ENCODE peak calls at places on chromosomes 5 and 9, in ten cellular contexts. One of them, this sample, is unnamed.

GRCh38 chr9:126002476-126003350 is 255.5 kb downstream of the PBX3 start:
- DNase-seq in right cardiac atrium: no peak
- DNase-seq in mesenchymal stem cell: no peak
- DNase-seq in lower lobe of right lung: no peak
- DNase-seq in effector memory CD4-positive, alpha-beta T cell: no peak
- DNase-seq in aorta: peak
- DNase-seq in PC-3: no peak
- DNase-seq in neural progenitor cell: no peak
- DNase-seq in AG04449: no peak
- DNase-seq in HAP-1: no peak
- DNase-seq in this sample: no peak

GRCh38 chr5:150778517-150779396 is at the start of gene SMIM3:
- DNase-seq in right cardiac atrium: peak
- DNase-seq in mesenchymal stem cell: peak
- DNase-seq in lower lobe of right lung: peak
- DNase-seq in effector memory CD4-positive, alpha-beta T cell: peak
- DNase-seq in aorta: peak
- DNase-seq in PC-3: peak
- DNase-seq in neural progenitor cell: peak
- DNase-seq in AG04449: no peak
- DNase-seq in HAP-1: peak
- DNase-seq in this sample: peak

GRCh38 chr5:53779541-53779981 is 219.1 kb downstream of the NDUFS4 start:
- DNase-seq in right cardiac atrium: peak
- DNase-seq in mesenchymal stem cell: peak
- DNase-seq in lower lobe of right lung: no peak
- DNase-seq in effector memory CD4-positive, alpha-beta T cell: no peak
- DNase-seq in aorta: no peak
- DNase-seq in PC-3: peak
- DNase-seq in neural progenitor cell: peak
- DNase-seq in AG04449: no peak
- DNase-seq in HAP-1: no peak
- DNase-seq in this sample: peak

GRCh38 chr5:98349251-98349989 is 424.0 kb upstream of the RGMB start:
- DNase-seq in right cardiac atrium: no peak
- DNase-seq in mesenchymal stem cell: peak
- DNase-seq in lower lobe of right lung: no peak
- DNase-seq in effector memory CD4-positive, alpha-beta T cell: no peak
- DNase-seq in aorta: no peak
- DNase-seq in PC-3: peak
- DNase-seq in neural progenitor cell: peak
- DNase-seq in AG04449: peak
- DNase-seq in HAP-1: no peak
- DNase-seq in this sample: peak

GRCh38 chr9:36141288-36141687 is 4.8 kb downstream of the GLIPR2 start:
- DNase-seq in right cardiac atrium: no peak
- DNase-seq in mesenchymal stem cell: peak
- DNase-seq in lower lobe of right lung: no peak
- DNase-seq in effector memory CD4-positive, alpha-beta T cell: no peak
- DNase-seq in aorta: no peak
- DNase-seq in PC-3: peak
- DNase-seq in neural progenitor cell: peak
- DNase-seq in AG04449: no peak
- DNase-seq in HAP-1: no peak
- DNase-seq in this sample: no peak

GRCh38 chr9:18907927-18908625 is 124.9 kb downstream of the SAXO1 start:
- DNase-seq in right cardiac atrium: no peak
- DNase-seq in mesenchymal stem cell: no peak
- DNase-seq in lower lobe of right lung: no peak
- DNase-seq in effector memory CD4-positive, alpha-beta T cell: no peak
- DNase-seq in aorta: no peak
- DNase-seq in PC-3: no peak
- DNase-seq in neural progenitor cell: no peak
- DNase-seq in AG04449: no peak
- DNase-seq in HAP-1: no peak
- DNase-seq in this sample: no peak

GRCh38 chr5:120806132-120806531 is 342.0 kb downstream of the PRR16 start:
- DNase-seq in right cardiac atrium: no peak
- DNase-seq in mesenchymal stem cell: peak
- DNase-seq in lower lobe of right lung: no peak
- DNase-seq in effector memory CD4-positive, alpha-beta T cell: no peak
- DNase-seq in aorta: no peak
- DNase-seq in PC-3: no peak
- DNase-seq in neural progenitor cell: no peak
- DNase-seq in AG04449: no peak
- DNase-seq in HAP-1: no peak
- DNase-seq in this sample: no peak

GRCh38 chr9:71748280-71748743 is 20.0 kb downstream of the CEMIP2 start:
- DNase-seq in right cardiac atrium: no peak
- DNase-seq in mesenchymal stem cell: peak
- DNase-seq in lower lobe of right lung: no peak
- DNase-seq in effector memory CD4-positive, alpha-beta T cell: no peak
- DNase-seq in aorta: no peak
- DNase-seq in PC-3: peak
- DNase-seq in neural progenitor cell: no peak
- DNase-seq in AG04449: peak
- DNase-seq in HAP-1: no peak
- DNase-seq in this sample: no peak

GRCh38 chr5:157327771-157328170 is 61.8 kb downstream of the CYFIP2 start:
- DNase-seq in right cardiac atrium: no peak
- DNase-seq in mesenchymal stem cell: no peak
- DNase-seq in lower lobe of right lung: no peak
- DNase-seq in effector memory CD4-positive, alpha-beta T cell: no peak
- DNase-seq in aorta: no peak
- DNase-seq in PC-3: peak
- DNase-seq in neural progenitor cell: no peak
- DNase-seq in AG04449: no peak
- DNase-seq in HAP-1: no peak
- DNase-seq in this sample: no peak

GRCh38 chr5:157331807-157332206 is 65.9 kb downstream of the CYFIP2 start:
- DNase-seq in right cardiac atrium: no peak
- DNase-seq in mesenchymal stem cell: no peak
- DNase-seq in lower lobe of right lung: no peak
- DNase-seq in effector memory CD4-positive, alpha-beta T cell: no peak
- DNase-seq in aorta: no peak
- DNase-seq in PC-3: no peak
- DNase-seq in neural progenitor cell: no peak
- DNase-seq in AG04449: no peak
- DNase-seq in HAP-1: no peak
- DNase-seq in this sample: no peak

GRCh38 chr5:157324237-157324636 is 58.3 kb downstream of the CYFIP2 start:
- DNase-seq in right cardiac atrium: no peak
- DNase-seq in mesenchymal stem cell: no peak
- DNase-seq in lower lobe of right lung: no peak
- DNase-seq in effector memory CD4-positive, alpha-beta T cell: no peak
- DNase-seq in aorta: no peak
- DNase-seq in PC-3: no peak
- DNase-seq in neural progenitor cell: no peak
- DNase-seq in AG04449: no peak
- DNase-seq in HAP-1: no peak
- DNase-seq in this sample: no peak

GRCh38 chr5:157326440-157327023 is 60.6 kb downstream of the CYFIP2 start:
- DNase-seq in right cardiac atrium: no peak
- DNase-seq in mesenchymal stem cell: no peak
- DNase-seq in lower lobe of right lung: no peak
- DNase-seq in effector memory CD4-positive, alpha-beta T cell: no peak
- DNase-seq in aorta: no peak
- DNase-seq in PC-3: no peak
- DNase-seq in neural progenitor cell: no peak
- DNase-seq in AG04449: no peak
- DNase-seq in HAP-1: no peak
- DNase-seq in this sample: no peak

DNA sequence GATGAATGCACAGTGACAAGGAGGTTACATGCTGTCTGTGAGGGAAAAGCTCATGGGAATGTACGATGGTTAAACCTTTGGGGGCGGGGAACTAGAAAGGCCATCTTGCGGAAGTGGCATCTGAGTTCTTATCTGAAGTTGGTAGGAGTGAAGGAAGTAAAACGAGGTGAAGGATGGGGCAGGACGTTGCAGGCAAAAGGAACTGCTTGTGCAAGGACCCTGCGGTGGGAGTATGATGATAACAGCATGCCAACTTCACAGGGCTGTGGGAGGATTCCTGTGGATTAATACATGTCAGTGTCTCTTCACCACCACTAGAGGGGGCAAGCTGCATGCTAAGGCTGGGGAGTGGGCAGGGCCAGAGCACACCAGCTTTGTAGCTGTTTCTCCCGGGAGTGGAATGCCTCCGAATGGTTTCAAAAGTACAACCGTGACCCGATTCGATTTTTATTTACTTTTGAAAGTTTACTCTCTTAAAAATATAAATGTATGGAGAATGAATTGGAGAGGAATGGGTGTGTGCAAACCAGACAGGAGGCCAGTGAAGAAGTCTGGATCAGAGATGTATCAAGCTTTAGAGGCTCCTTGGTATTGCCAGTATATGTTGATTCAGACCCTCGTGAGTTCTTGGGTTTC is 62.5 kb downstream of the CYFIP2 start:
- DNase-seq in right cardiac atrium: peak
- DNase-seq in mesenchymal stem cell: peak
- DNase-seq in lower lobe of right lung: peak
- DNase-seq in effector memory CD4-positive, alpha-beta T cell: peak
- DNase-seq in aorta: peak
- DNase-seq in PC-3: peak
- DNase-seq in neural progenitor cell: peak
- DNase-seq in AG04449: peak
- DNase-seq in HAP-1: peak
- DNase-seq in this sample: peak
- H3K4me3 ChIP-seq in right cardiac atrium: no peak
- H3K4me3 ChIP-seq in mesenchymal stem cell: no peak
- H3K4me3 ChIP-seq in lower lobe of right lung: no peak
- H3K4me3 ChIP-seq in effector memory CD4-positive, alpha-beta T cell: no peak
- H3K4me3 ChIP-seq in aorta: no peak
- H3K4me3 ChIP-seq in PC-3: peak
- H3K4me3 ChIP-seq in neural progenitor cell: no peak
- H3K4me3 ChIP-seq in AG04449: peak
- H3K4me3 ChIP-seq in HAP-1: peak
- H3K4me3 ChIP-seq in this sample: peak

DNA sequence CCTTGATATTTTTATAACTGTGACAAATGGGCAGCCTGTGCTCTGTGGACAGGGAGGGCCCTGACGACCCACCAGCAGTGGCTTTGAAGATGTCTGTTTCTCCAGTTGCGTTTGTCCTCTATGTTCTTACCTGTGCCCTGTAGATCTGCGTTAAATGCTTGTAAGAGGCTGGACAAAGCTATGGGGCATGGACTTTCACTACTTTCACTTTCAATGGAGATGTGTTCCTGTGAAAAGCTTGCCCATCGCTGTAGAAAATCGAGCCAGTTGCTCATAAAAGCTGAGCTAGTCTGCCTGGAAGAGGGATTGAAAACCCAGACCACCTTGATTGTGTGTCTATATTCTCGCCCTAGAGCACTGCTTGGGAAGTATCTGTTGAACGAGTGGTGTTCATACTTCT is 74.1 kb downstream of the PSAT1 start:
- DNase-seq in right cardiac atrium: no peak
- DNase-seq in mesenchymal stem cell: no peak
- DNase-seq in lower lobe of right lung: no peak
- DNase-seq in effector memory CD4-positive, alpha-beta T cell: no peak
- DNase-seq in aorta: no peak
- DNase-seq in PC-3: peak
- DNase-seq in neural progenitor cell: no peak
- DNase-seq in AG04449: no peak
- DNase-seq in HAP-1: no peak
- DNase-seq in this sample: no peak
- H3K4me3 ChIP-seq in right cardiac atrium: no peak
- H3K4me3 ChIP-seq in mesenchymal stem cell: no peak
- H3K4me3 ChIP-seq in lower lobe of right lung: no peak
- H3K4me3 ChIP-seq in effector memory CD4-positive, alpha-beta T cell: no peak
- H3K4me3 ChIP-seq in aorta: no peak
- H3K4me3 ChIP-seq in PC-3: peak
- H3K4me3 ChIP-seq in neural progenitor cell: no peak
- H3K4me3 ChIP-seq in AG04449: no peak
- H3K4me3 ChIP-seq in HAP-1: no peak
- H3K4me3 ChIP-seq in this sample: no peak

DNA sequence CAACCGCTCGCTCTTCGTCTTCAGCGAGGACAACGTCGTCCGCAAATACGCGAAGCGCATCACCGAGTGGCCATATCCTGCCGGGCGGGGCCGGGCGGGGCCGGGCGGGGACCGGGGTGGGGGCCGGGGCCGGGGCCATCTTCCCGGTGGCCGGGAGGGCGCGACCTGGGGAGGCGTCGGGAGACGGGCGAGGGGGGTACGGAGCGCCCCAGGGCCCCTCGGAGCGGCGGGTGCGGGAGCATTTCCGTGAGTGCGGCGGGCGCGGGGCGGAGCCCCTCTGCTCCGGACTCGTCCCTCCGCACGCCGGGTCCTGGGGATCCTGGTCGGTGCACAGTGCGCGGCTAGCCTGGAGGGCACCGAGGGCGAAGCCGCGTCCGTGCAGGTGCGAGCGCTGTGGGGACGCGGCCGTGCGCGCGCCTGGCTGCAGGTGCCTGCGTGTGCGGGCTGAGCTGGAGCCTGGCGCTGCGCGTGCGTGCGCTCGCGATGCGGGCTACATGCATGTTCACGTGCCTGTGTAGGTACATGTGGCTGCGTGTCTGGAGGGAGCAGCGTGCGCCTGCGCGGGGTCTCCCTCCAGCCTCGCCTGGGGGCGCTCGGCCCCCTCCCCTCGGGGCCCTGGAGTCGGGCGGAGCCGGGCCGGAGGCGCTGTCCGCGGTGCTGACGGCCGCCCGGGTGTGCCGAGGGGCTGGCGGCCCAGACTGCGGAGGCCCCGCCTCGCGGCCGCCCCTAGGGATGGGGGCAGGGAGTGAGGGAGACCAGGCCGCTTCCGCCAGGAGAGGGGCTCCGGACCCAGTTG is 762 bp downstream of the CACNA1B start:
- DNase-seq in right cardiac atrium: no peak
- DNase-seq in mesenchymal stem cell: peak
- DNase-seq in lower lobe of right lung: peak
- DNase-seq in effector memory CD4-positive, alpha-beta T cell: no peak
- DNase-seq in aorta: no peak
- DNase-seq in PC-3: no peak
- DNase-seq in neural progenitor cell: peak
- DNase-seq in AG04449: no peak
- DNase-seq in HAP-1: peak
- DNase-seq in this sample: no peak
- H3K4me3 ChIP-seq in right cardiac atrium: peak
- H3K4me3 ChIP-seq in mesenchymal stem cell: no peak
- H3K4me3 ChIP-seq in lower lobe of right lung: peak
- H3K4me3 ChIP-seq in effector memory CD4-positive, alpha-beta T cell: peak
- H3K4me3 ChIP-seq in aorta: no peak
- H3K4me3 ChIP-seq in PC-3: no peak
- H3K4me3 ChIP-seq in neural progenitor cell: peak
- H3K4me3 ChIP-seq in AG04449: peak
- H3K4me3 ChIP-seq in HAP-1: no peak
- H3K4me3 ChIP-seq in this sample: no peak

GRCh38 chr5:163094492-163095180 is 342.8 kb upstream of the CCNG1 start:
- DNase-seq in right cardiac atrium: no peak
- DNase-seq in mesenchymal stem cell: no peak
- DNase-seq in lower lobe of right lung: no peak
- DNase-seq in effector memory CD4-positive, alpha-beta T cell: no peak
- DNase-seq in aorta: no peak
- DNase-seq in PC-3: no peak
- DNase-seq in neural progenitor cell: no peak
- DNase-seq in AG04449: no peak
- DNase-seq in HAP-1: no peak
- DNase-seq in this sample: no peak

GRCh38 chr5:163089233-163089632 is 348.2 kb upstream of the CCNG1 start:
- DNase-seq in right cardiac atrium: no peak
- DNase-seq in mesenchymal stem cell: no peak
- DNase-seq in lower lobe of right lung: no peak
- DNase-seq in effector memory CD4-positive, alpha-beta T cell: no peak
- DNase-seq in aorta: no peak
- DNase-seq in PC-3: no peak
- DNase-seq in neural progenitor cell: peak
- DNase-seq in AG04449: no peak
- DNase-seq in HAP-1: no peak
- DNase-seq in this sample: no peak

DNA sequence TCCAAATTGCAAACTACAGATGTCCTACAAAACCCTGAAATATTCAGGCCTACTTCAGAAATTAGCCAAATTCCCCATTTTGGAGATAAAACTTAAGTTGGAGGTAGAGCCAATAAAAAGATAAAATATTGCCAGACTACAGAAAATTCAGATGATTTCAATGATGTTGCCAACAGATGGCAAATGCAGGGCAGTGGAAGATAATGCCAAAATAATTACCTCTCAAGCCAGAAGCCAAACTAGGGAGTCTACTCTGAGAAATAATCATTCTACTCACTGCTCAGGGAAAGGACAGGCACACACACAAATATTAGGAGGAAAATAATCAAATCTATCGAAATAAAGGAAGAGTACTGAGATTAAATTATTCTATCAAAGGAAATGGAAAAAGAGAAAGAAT is 347.5 kb upstream of the CCNG1 start:
- DNase-seq in right cardiac atrium: no peak
- DNase-seq in mesenchymal stem cell: no peak
- DNase-seq in lower lobe of right lung: no peak
- DNase-seq in effector memory CD4-positive, alpha-beta T cell: no peak
- DNase-seq in aorta: no peak
- DNase-seq in PC-3: no peak
- DNase-seq in neural progenitor cell: no peak
- DNase-seq in AG04449: no peak
- DNase-seq in HAP-1: no peak
- DNase-seq in this sample: no peak
- H3K4me3 ChIP-seq in right cardiac atrium: no peak
- H3K4me3 ChIP-seq in mesenchymal stem cell: no peak
- H3K4me3 ChIP-seq in lower lobe of right lung: no peak
- H3K4me3 ChIP-seq in effector memory CD4-positive, alpha-beta T cell: no peak
- H3K4me3 ChIP-seq in aorta: no peak
- H3K4me3 ChIP-seq in PC-3: no peak
- H3K4me3 ChIP-seq in neural progenitor cell: no peak
- H3K4me3 ChIP-seq in AG04449: no peak
- H3K4me3 ChIP-seq in HAP-1: no peak
- H3K4me3 ChIP-seq in this sample: no peak